ENCODE peak calls at places on chromosomes 16 and 17, in ten cellular contexts. One of them, this sample, is unnamed.

GRCh38 chr16:1350691-1351090 is 987 bp downstream of the TSR3 start:
- DNase-seq in HFF-Myc: no peak
- DNase-seq in HCT116: no peak
- DNase-seq in GM23338: no peak
- DNase-seq in PC-3: no peak
- DNase-seq in psoas muscle: no peak
- DNase-seq in astrocyte of the spinal cord: no peak
- DNase-seq in K562: no peak
- DNase-seq in CD8-positive, alpha-beta T cell: no peak
- DNase-seq in choroid plexus epithelial cell: no peak
- DNase-seq in this sample: no peak

GRCh38 chr16:65120811-65121721 is 797 bp downstream of the CDH11 start:
- DNase-seq in GM23338: peak; percentile 53
- DNase-seq in astrocyte of the spinal cord: peak; percentile 43
- DNase-seq in HFF-Myc: no peak
- DNase-seq in choroid plexus epithelial cell: peak; percentile 51
- DNase-seq in PC-3: no peak
- DNase-seq in CD8-positive, alpha-beta T cell: no peak
- DNase-seq in K562: no peak
- DNase-seq in psoas muscle: peak; percentile 55
- DNase-seq in HCT116: no peak
- DNase-seq in this sample: no peak

GRCh38 chr16:57661936-57662906 is 5.9 kb upstream of the ADGRG3 start:
- DNase-seq in CD8-positive, alpha-beta T cell: no peak
- DNase-seq in psoas muscle: no peak
- DNase-seq in GM23338: no peak
- DNase-seq in astrocyte of the spinal cord: no peak
- DNase-seq in K562: no peak
- DNase-seq in HCT116: no peak
- DNase-seq in HFF-Myc: no peak
- DNase-seq in PC-3: no peak
- DNase-seq in choroid plexus epithelial cell: no peak
- DNase-seq in this sample: no peak

GRCh38 chr17:34246436-34246835 is 8.6 kb upstream of the CCL2 start:
- DNase-seq in astrocyte of the spinal cord: no peak
- DNase-seq in choroid plexus epithelial cell: no peak
- DNase-seq in K562: no peak
- DNase-seq in HCT116: no peak
- DNase-seq in HFF-Myc: no peak
- DNase-seq in CD8-positive, alpha-beta T cell: no peak
- DNase-seq in PC-3: no peak
- DNase-seq in GM23338: no peak
- DNase-seq in psoas muscle: no peak
- DNase-seq in this sample: no peak

GRCh38 chr17:69593351-69593715 is 178.8 kb downstream of the MAP2K6 start:
- DNase-seq in K562: no peak
- DNase-seq in CD8-positive, alpha-beta T cell: no peak
- DNase-seq in psoas muscle: no peak
- DNase-seq in astrocyte of the spinal cord: peak; percentile 24
- DNase-seq in HCT116: no peak
- DNase-seq in GM23338: no peak
- DNase-seq in choroid plexus epithelial cell: peak; percentile 48
- DNase-seq in PC-3: no peak
- DNase-seq in HFF-Myc: no peak
- DNase-seq in this sample: no peak

GRCh38 chr17:69607162-69607834 is 192.8 kb downstream of the MAP2K6 start:
- DNase-seq in GM23338: peak; percentile 80
- DNase-seq in HFF-Myc: peak; percentile 79
- DNase-seq in PC-3: peak; percentile 86
- DNase-seq in HCT116: peak; percentile 57
- DNase-seq in psoas muscle: peak; percentile 86
- DNase-seq in choroid plexus epithelial cell: peak; percentile 91
- DNase-seq in CD8-positive, alpha-beta T cell: no peak
- DNase-seq in astrocyte of the spinal cord: peak; percentile 88
- DNase-seq in K562: peak; percentile 15
- DNase-seq in this sample: peak; percentile 42

GRCh38 chr16:2156025-2156848 is 655 bp downstream of the TRAF7 start:
- DNase-seq in GM23338: peak; percentile 56
- DNase-seq in K562: peak; percentile 31
- DNase-seq in astrocyte of the spinal cord: peak; percentile 67
- DNase-seq in psoas muscle: no peak
- DNase-seq in CD8-positive, alpha-beta T cell: no peak
- DNase-seq in HCT116: no peak
- DNase-seq in choroid plexus epithelial cell: peak; percentile 77
- DNase-seq in PC-3: peak; percentile 25
- DNase-seq in HFF-Myc: no peak
- DNase-seq in this sample: no peak

GRCh38 chr16:4685776-4686496 is 7.4 kb upstream of the NUDT16L1 start:
- DNase-seq in choroid plexus epithelial cell: no peak
- DNase-seq in GM23338: no peak
- DNase-seq in astrocyte of the spinal cord: no peak
- DNase-seq in PC-3: no peak
- DNase-seq in HFF-Myc: no peak
- DNase-seq in psoas muscle: peak; percentile 52
- DNase-seq in K562: no peak
- DNase-seq in HCT116: no peak
- DNase-seq in CD8-positive, alpha-beta T cell: no peak
- DNase-seq in this sample: no peak

GRCh38 chr16:53043986-53044571 is 8.6 kb downstream of the CHD9NB start:
- DNase-seq in choroid plexus epithelial cell: peak; percentile 64
- DNase-seq in HCT116: no peak
- DNase-seq in GM23338: peak; percentile 94
- DNase-seq in PC-3: no peak
- DNase-seq in K562: no peak
- DNase-seq in psoas muscle: no peak
- DNase-seq in astrocyte of the spinal cord: peak; percentile 18
- DNase-seq in HFF-Myc: no peak
- DNase-seq in CD8-positive, alpha-beta T cell: no peak
- DNase-seq in this sample: no peak
- H3K4me3 ChIP-seq in choroid plexus epithelial cell: peak overlapping the region; percentile 38
- H3K4me3 ChIP-seq in HCT116: no peak overlapping the region
- H3K4me3 ChIP-seq in GM23338: peak overlapping the region; percentile 56
- H3K4me3 ChIP-seq in PC-3: no peak overlapping the region
- H3K4me3 ChIP-seq in K562: no peak overlapping the region
- H3K4me3 ChIP-seq in psoas muscle: peak overlapping the region; percentile 30
- H3K4me3 ChIP-seq in astrocyte of the spinal cord: no peak overlapping the region
- H3K4me3 ChIP-seq in HFF-Myc: no peak overlapping the region
- H3K4me3 ChIP-seq in CD8-positive, alpha-beta T cell: no peak overlapping the region
- H3K4me3 ChIP-seq in this sample: no peak overlapping the region

GRCh38 chr16:87495578-87495977 is 2.8 kb upstream of the ZCCHC14 start:
- DNase-seq in K562: no peak
- DNase-seq in HCT116: no peak
- DNase-seq in HFF-Myc: no peak
- DNase-seq in choroid plexus epithelial cell: no peak
- DNase-seq in psoas muscle: no peak
- DNase-seq in PC-3: no peak
- DNase-seq in astrocyte of the spinal cord: no peak
- DNase-seq in GM23338: no peak
- DNase-seq in CD8-positive, alpha-beta T cell: no peak
- DNase-seq in this sample: no peak

GRCh38 chr16:87490091-87490798 is 2.6 kb downstream of the ZCCHC14 start:
- DNase-seq in HFF-Myc: no peak
- DNase-seq in K562: no peak
- DNase-seq in PC-3: no peak
- DNase-seq in CD8-positive, alpha-beta T cell: no peak
- DNase-seq in psoas muscle: no peak
- DNase-seq in GM23338: no peak
- DNase-seq in astrocyte of the spinal cord: no peak
- DNase-seq in HCT116: no peak
- DNase-seq in choroid plexus epithelial cell: peak; percentile 12
- DNase-seq in this sample: no peak

GRCh38 chr16:87489434-87490045 is 3.3 kb downstream of the ZCCHC14 start:
- DNase-seq in HCT116: no peak
- DNase-seq in choroid plexus epithelial cell: no peak
- DNase-seq in astrocyte of the spinal cord: no peak
- DNase-seq in psoas muscle: no peak
- DNase-seq in HFF-Myc: no peak
- DNase-seq in CD8-positive, alpha-beta T cell: no peak
- DNase-seq in PC-3: no peak
- DNase-seq in K562: no peak
- DNase-seq in GM23338: no peak
- DNase-seq in this sample: no peak

GRCh38 chr16:87492721-87493554 is at the start of gene ZCCHC14:
- DNase-seq in astrocyte of the spinal cord: peak; percentile 99
- DNase-seq in HCT116: peak; percentile 98
- DNase-seq in PC-3: peak; percentile 93
- DNase-seq in CD8-positive, alpha-beta T cell: peak; percentile 98
- DNase-seq in K562: peak; percentile 99
- DNase-seq in choroid plexus epithelial cell: peak; percentile 99
- DNase-seq in GM23338: peak; percentile 99
- DNase-seq in psoas muscle: peak; percentile 100
- DNase-seq in HFF-Myc: peak; percentile 87
- DNase-seq in this sample: peak; percentile 89

GRCh38 chr16:87492241-87492635 is 586 bp downstream of the ZCCHC14 start:
- DNase-seq in astrocyte of the spinal cord: no peak
- DNase-seq in choroid plexus epithelial cell: no peak
- DNase-seq in GM23338: no peak
- DNase-seq in psoas muscle: no peak
- DNase-seq in HFF-Myc: no peak
- DNase-seq in PC-3: no peak
- DNase-seq in K562: peak; percentile 72
- DNase-seq in CD8-positive, alpha-beta T cell: no peak
- DNase-seq in HCT116: no peak
- DNase-seq in this sample: no peak
- TF ChIP-seq CTCF in astrocyte of the spinal cord: no peak
- TF ChIP-seq CTCF in choroid plexus epithelial cell: no peak
- TF ChIP-seq CTCF in GM23338: no peak
- TF ChIP-seq CTCF in psoas muscle: no peak
- TF ChIP-seq CTCF in HFF-Myc: no peak
- TF ChIP-seq CTCF in PC-3: no peak
- TF ChIP-seq CTCF in K562: no peak
- TF ChIP-seq CTCF in CD8-positive, alpha-beta T cell: no peak
- TF ChIP-seq CTCF in HCT116: no peak
- TF ChIP-seq CTCF in this sample: no peak

DNA sequence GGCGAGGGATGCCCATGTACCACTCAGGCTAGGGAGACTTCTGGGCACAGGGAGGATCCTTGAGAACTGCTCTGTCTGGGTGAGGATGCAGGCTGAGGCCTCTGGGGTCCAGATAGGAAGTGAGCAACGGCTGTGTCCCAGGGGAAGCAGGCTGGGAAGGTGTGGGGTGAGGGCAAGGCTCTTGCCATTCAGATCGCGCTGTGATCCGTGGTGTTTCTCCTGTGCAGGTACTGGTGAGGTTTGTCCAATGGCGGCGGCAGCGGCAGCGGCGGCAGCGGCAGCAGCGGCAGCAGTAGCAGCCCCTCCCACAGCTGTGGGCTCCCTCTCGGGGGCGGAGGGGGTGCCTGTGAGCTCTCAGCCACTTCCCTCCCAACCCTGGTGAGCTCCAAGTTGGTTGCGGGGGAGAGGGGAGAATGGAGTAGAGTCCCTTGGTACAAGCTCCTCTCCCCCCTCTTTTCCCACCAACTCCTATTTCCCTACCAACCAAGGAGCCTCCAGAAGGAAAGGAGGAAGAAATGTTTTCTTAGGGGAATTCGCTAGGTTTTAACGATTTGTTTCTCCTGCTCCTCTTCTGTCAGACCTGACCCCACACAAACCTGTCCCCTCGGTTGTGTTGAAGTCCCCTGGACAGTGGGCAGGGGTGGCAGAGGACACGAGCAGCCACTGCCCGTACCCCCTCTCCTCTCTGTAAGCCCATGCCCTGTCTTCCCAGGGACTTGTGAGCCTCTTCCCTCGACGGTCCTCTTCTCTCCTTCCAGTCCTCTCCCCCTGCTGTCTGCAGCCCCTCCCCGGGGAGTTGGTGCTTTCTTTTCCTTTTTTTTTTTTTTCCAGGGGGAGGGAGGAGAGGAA is 1.9 kb upstream of the PRRT2 start:
- DNase-seq in GM23338: peak; percentile 35
- DNase-seq in PC-3: peak; percentile 17
- DNase-seq in psoas muscle: peak; percentile 54
- DNase-seq in HFF-Myc: no peak
- DNase-seq in CD8-positive, alpha-beta T cell: peak; percentile 55
- DNase-seq in K562: no peak
- DNase-seq in astrocyte of the spinal cord: no peak
- DNase-seq in HCT116: no peak
- DNase-seq in choroid plexus epithelial cell: peak; percentile 21
- DNase-seq in this sample: no peak
- H3K4me3 ChIP-seq in GM23338: peak overlapping the region; percentile 100
- H3K4me3 ChIP-seq in PC-3: peak overlapping the region; percentile 83
- H3K4me3 ChIP-seq in psoas muscle: peak overlapping the region; percentile 34
- H3K4me3 ChIP-seq in HFF-Myc: peak overlapping the region; percentile 74
- H3K4me3 ChIP-seq in CD8-positive, alpha-beta T cell: peak overlapping the region; percentile 48
- H3K4me3 ChIP-seq in K562: peak overlapping the region; percentile 60
- H3K4me3 ChIP-seq in astrocyte of the spinal cord: no peak overlapping the region
- H3K4me3 ChIP-seq in HCT116: no peak overlapping the region
- H3K4me3 ChIP-seq in choroid plexus epithelial cell: peak overlapping the region; percentile 3
- H3K4me3 ChIP-seq in this sample: peak overlapping the region; percentile 23

GRCh38 chr17:82822281-82822680 is 17.5 kb downstream of the ZNF750 start:
- DNase-seq in GM23338: peak; percentile 46
- DNase-seq in choroid plexus epithelial cell: no peak
- DNase-seq in K562: no peak
- DNase-seq in HFF-Myc: no peak
- DNase-seq in astrocyte of the spinal cord: no peak
- DNase-seq in CD8-positive, alpha-beta T cell: no peak
- DNase-seq in PC-3: no peak
- DNase-seq in psoas muscle: no peak
- DNase-seq in HCT116: no peak
- DNase-seq in this sample: no peak

GRCh38 chr17:82820278-82821251 is 19.3 kb downstream of the ZNF750 start:
- DNase-seq in HFF-Myc: no peak
- DNase-seq in astrocyte of the spinal cord: no peak
- DNase-seq in CD8-positive, alpha-beta T cell: no peak
- DNase-seq in choroid plexus epithelial cell: no peak
- DNase-seq in psoas muscle: no peak
- DNase-seq in K562: no peak
- DNase-seq in HCT116: no peak
- DNase-seq in PC-3: no peak
- DNase-seq in GM23338: peak; percentile 62
- DNase-seq in this sample: no peak

GRCh38 chr17:82825540-82826124 is 14.2 kb downstream of the ZNF750 start:
- DNase-seq in choroid plexus epithelial cell: no peak
- DNase-seq in K562: no peak
- DNase-seq in CD8-positive, alpha-beta T cell: no peak
- DNase-seq in HFF-Myc: no peak
- DNase-seq in psoas muscle: no peak
- DNase-seq in astrocyte of the spinal cord: no peak
- DNase-seq in GM23338: no peak
- DNase-seq in PC-3: no peak
- DNase-seq in HCT116: no peak
- DNase-seq in this sample: no peak

GRCh38 chr17:82821554-82821953 is 18.3 kb downstream of the ZNF750 start:
- DNase-seq in psoas muscle: no peak
- DNase-seq in HFF-Myc: no peak
- DNase-seq in astrocyte of the spinal cord: no peak
- DNase-seq in GM23338: no peak
- DNase-seq in CD8-positive, alpha-beta T cell: no peak
- DNase-seq in HCT116: no peak
- DNase-seq in K562: no peak
- DNase-seq in choroid plexus epithelial cell: no peak
- DNase-seq in PC-3: no peak
- DNase-seq in this sample: no peak

DNA sequence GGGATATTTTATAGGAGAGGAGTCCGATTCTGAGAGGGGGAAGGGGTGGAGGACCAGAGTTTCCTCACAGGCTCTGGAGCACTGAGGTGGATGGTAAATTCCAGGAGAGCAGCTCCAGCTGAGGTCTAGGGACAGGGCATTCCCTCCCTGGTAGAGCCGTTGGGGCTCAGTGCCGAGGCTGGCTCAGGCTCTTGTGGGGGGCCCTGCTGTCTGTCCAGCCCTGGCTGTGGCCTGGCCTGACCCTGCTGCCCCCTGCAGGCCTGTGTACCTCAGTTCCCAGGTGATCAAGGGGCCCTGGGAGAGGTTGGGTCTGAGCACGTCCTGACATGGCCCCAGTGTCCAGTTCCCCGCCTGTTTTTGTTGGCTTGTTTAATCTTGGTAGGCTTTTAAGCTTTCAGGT is 16.8 kb downstream of the ZNF750 start:
- DNase-seq in CD8-positive, alpha-beta T cell: no peak
- DNase-seq in psoas muscle: no peak
- DNase-seq in choroid plexus epithelial cell: no peak
- DNase-seq in HFF-Myc: no peak
- DNase-seq in astrocyte of the spinal cord: no peak
- DNase-seq in GM23338: peak; percentile 68
- DNase-seq in PC-3: no peak
- DNase-seq in K562: peak; percentile 48
- DNase-seq in HCT116: no peak
- DNase-seq in this sample: no peak
- TF ChIP-seq CTCF in CD8-positive, alpha-beta T cell: no peak
- TF ChIP-seq CTCF in psoas muscle: peak; percentile 13
- TF ChIP-seq CTCF in choroid plexus epithelial cell: no peak
- TF ChIP-seq CTCF in HFF-Myc: peak; percentile 19
- TF ChIP-seq CTCF in astrocyte of the spinal cord: peak; percentile 25
- TF ChIP-seq CTCF in GM23338: peak; percentile 68
- TF ChIP-seq CTCF in PC-3: peak; percentile 46
- TF ChIP-seq CTCF in K562: peak; percentile 47
- TF ChIP-seq CTCF in HCT116: peak; percentile 47
- TF ChIP-seq CTCF in this sample: no peak

This sample was measured in AG04449.